ENCODE peak calls at places on chromosomes 16 and 17, in four cellular contexts. One of them, this sample, is unnamed.

GRCh38 chr17:73902416-73903181 is 258.4 kb upstream of the SDK2 start:
- DNase-seq in ovary: no peak
- DNase-seq in NCI-H1417: peak
- DNase-seq in NCI-H1105 treated with DMSO at 0.1 percent for 48 hours: peak
- DNase-seq in this sample: peak

GRCh38 chr17:20246692-20247091 is 220.6 kb downstream of the LGALS9B start:
- DNase-seq in ovary: no peak
- DNase-seq in NCI-H1417: no peak
- DNase-seq in NCI-H1105 treated with DMSO at 0.1 percent for 48 hours: no peak
- DNase-seq in this sample: no peak

GRCh38 chr17:32971171-32971570 is 20.5 kb upstream of the SPACA3 start:
- DNase-seq in ovary: no peak
- DNase-seq in NCI-H1417: no peak
- DNase-seq in NCI-H1105 treated with DMSO at 0.1 percent for 48 hours: no peak
- DNase-seq in this sample: peak

GRCh38 chr17:3738562-3739295 is 15.0 kb downstream of the HASPIN start:
- DNase-seq in ovary: no peak
- DNase-seq in NCI-H1417: peak
- DNase-seq in NCI-H1105 treated with DMSO at 0.1 percent for 48 hours: peak
- DNase-seq in this sample: peak

GRCh38 chr17:41367426-41368075 is 2.1 kb downstream of the KRT33B start:
- DNase-seq in ovary: no peak
- DNase-seq in NCI-H1417: no peak
- DNase-seq in NCI-H1105 treated with DMSO at 0.1 percent for 48 hours: no peak
- DNase-seq in this sample: no peak

GRCh38 chr17:68861602-68862001 is 93.6 kb downstream of the ABCA8 start:
- DNase-seq in ovary: no peak
- DNase-seq in NCI-H1417: peak
- DNase-seq in NCI-H1105 treated with DMSO at 0.1 percent for 48 hours: peak
- DNase-seq in this sample: no peak

GRCh38 chr17:41959336-41960095 is 7.1 kb upstream of the CNP start:
- DNase-seq in ovary: no peak
- DNase-seq in NCI-H1417: no peak
- DNase-seq in NCI-H1105 treated with DMSO at 0.1 percent for 48 hours: peak
- DNase-seq in this sample: peak

GRCh38 chr16:66923247-66923851 is 2.0 kb downstream of the RRAD start:
- DNase-seq in ovary: peak
- DNase-seq in NCI-H1417: peak
- DNase-seq in NCI-H1105 treated with DMSO at 0.1 percent for 48 hours: peak
- DNase-seq in this sample: no peak

GRCh38 chr17:48310748-48311213 is 119.2 kb downstream of the SKAP1 start:
- DNase-seq in ovary: no peak
- DNase-seq in NCI-H1417: peak
- DNase-seq in NCI-H1105 treated with DMSO at 0.1 percent for 48 hours: peak
- DNase-seq in this sample: no peak

This sample was measured in pancreas.